ENCODE peak calls at places on chromosomes 6 and 20, in four cellular contexts. One of them, this sample, is unnamed.
A peak's percentile ranks its signal among the peaks of the same experiment; 100 is the strongest.

GRCh38 chr6:48278261-48278660 is 167.3 kb upstream of the PTCHD4 start:
- DNase-seq in right cardiac atrium: no peak
- DNase-seq in occipital lobe: no peak
- DNase-seq in fibroblast of mammary gland: no peak
- DNase-seq in this sample: no peak

GRCh38 chr20:32574296-32575226 is 10.6 kb downstream of the NOL4L start:
- DNase-seq in right cardiac atrium: peak; percentile 64
- DNase-seq in fibroblast of mammary gland: peak; percentile 82
- DNase-seq in occipital lobe: peak; percentile 15
- DNase-seq in this sample: peak; percentile 54

GRCh38 chr20:10338781-10339180 is 95.2 kb downstream of the MKKS start:
- DNase-seq in fibroblast of mammary gland: peak; percentile 60
- DNase-seq in right cardiac atrium: no peak
- DNase-seq in occipital lobe: no peak
- DNase-seq in this sample: no peak

GRCh38 chr6:89087881-89088280 is 7.3 kb downstream of the PNRC1 start:
- DNase-seq in fibroblast of mammary gland: no peak
- DNase-seq in occipital lobe: no peak
- DNase-seq in right cardiac atrium: no peak
- DNase-seq in this sample: no peak

GRCh38 chr6:105432797-105433196 is 29.9 kb upstream of the PREP start:
- DNase-seq in occipital lobe: no peak
- DNase-seq in right cardiac atrium: no peak
- DNase-seq in fibroblast of mammary gland: peak; percentile 76
- DNase-seq in this sample: peak; percentile 93

GRCh38 chr6:25612666-25613065 is 39.3 kb upstream of the SCGN start:
- DNase-seq in fibroblast of mammary gland: no peak
- DNase-seq in occipital lobe: no peak
- DNase-seq in right cardiac atrium: no peak
- DNase-seq in this sample: peak; percentile 19

GRCh38 chr20:48725589-48725991 is 102.2 kb downstream of the PREX1 start:
- DNase-seq in occipital lobe: no peak
- DNase-seq in fibroblast of mammary gland: peak; percentile 42
- DNase-seq in right cardiac atrium: no peak
- DNase-seq in this sample: peak; percentile 65

GRCh38 chr6:30915591-30915946 is 1.5 kb downstream of the VARS2 start:
- DNase-seq in right cardiac atrium: peak; percentile 63
- DNase-seq in occipital lobe: no peak
- DNase-seq in fibroblast of mammary gland: peak; percentile 79
- DNase-seq in this sample: peak; percentile 66

GRCh38 chr6:168742146-168742782 is 301.3 kb downstream of the SMOC2 start:
- DNase-seq in occipital lobe: no peak
- DNase-seq in right cardiac atrium: peak; percentile 48
- DNase-seq in fibroblast of mammary gland: no peak
- DNase-seq in this sample: no peak

GRCh38 chr20:24985802-24986201 is 6.7 kb downstream of the APMAP start:
- DNase-seq in fibroblast of mammary gland: no peak
- DNase-seq in right cardiac atrium: no peak
- DNase-seq in occipital lobe: no peak
- DNase-seq in this sample: no peak

GRCh38 chr6:122736166-122736565 is 43.4 kb upstream of the FABP7 start:
- DNase-seq in right cardiac atrium: no peak
- DNase-seq in occipital lobe: no peak
- DNase-seq in fibroblast of mammary gland: no peak
- DNase-seq in this sample: peak; percentile 37

GRCh38 chr6:31332637-31333602 is 24.1 kb downstream of the HLA-B start:
- DNase-seq in occipital lobe: no peak
- DNase-seq in right cardiac atrium: no peak
- DNase-seq in fibroblast of mammary gland: no peak
- DNase-seq in this sample: peak; percentile 41

GRCh38 chr6:105482227-105482839 is 79.5 kb upstream of the PREP start:
- DNase-seq in fibroblast of mammary gland: peak; percentile 68
- DNase-seq in right cardiac atrium: peak; percentile 88
- DNase-seq in occipital lobe: no peak
- DNase-seq in this sample: peak; percentile 81

GRCh38 chr6:7315684-7316366 is 2.8 kb upstream of the SSR1 start:
- DNase-seq in occipital lobe: no peak
- DNase-seq in fibroblast of mammary gland: no peak
- DNase-seq in right cardiac atrium: no peak
- DNase-seq in this sample: no peak

GRCh38 chr20:32160341-32160740 is 47.2 kb downstream of the PLAGL2 start:
- DNase-seq in right cardiac atrium: no peak
- DNase-seq in fibroblast of mammary gland: no peak
- DNase-seq in occipital lobe: no peak
- DNase-seq in this sample: no peak

GRCh38 chr20:38171301-38172010 is 6.4 kb upstream of the TGM2 start:
- DNase-seq in fibroblast of mammary gland: no peak
- DNase-seq in occipital lobe: no peak
- DNase-seq in right cardiac atrium: peak; percentile 67
- DNase-seq in this sample: no peak

GRCh38 chr20:50518270-50518721 is 8.1 kb downstream of the PTPN1 start:
- DNase-seq in right cardiac atrium: no peak
- DNase-seq in fibroblast of mammary gland: peak; percentile 61
- DNase-seq in occipital lobe: no peak
- DNase-seq in this sample: peak; percentile 71

GRCh38 chr6:105608711-105609374 is 206.0 kb upstream of the PREP start:
- DNase-seq in right cardiac atrium: no peak
- DNase-seq in fibroblast of mammary gland: peak; percentile 86
- DNase-seq in occipital lobe: no peak
- DNase-seq in this sample: peak; percentile 92

GRCh38 chr6:92114797-92115196 is 1304.6 kb downstream of the EPHA7 start:
- DNase-seq in fibroblast of mammary gland: no peak
- DNase-seq in occipital lobe: peak; percentile 0
- DNase-seq in right cardiac atrium: peak; percentile 69
- DNase-seq in this sample: peak; percentile 2

GRCh38 chr20:8518878-8519277 is 386.8 kb downstream of the PLCB1 start:
- DNase-seq in right cardiac atrium: no peak
- DNase-seq in occipital lobe: no peak
- DNase-seq in fibroblast of mammary gland: no peak
- DNase-seq in this sample: no peak

GRCh38 chr6:34680802-34681515 is 15.6 kb downstream of the ILRUN start:
- DNase-seq in fibroblast of mammary gland: peak; percentile 76
- DNase-seq in occipital lobe: no peak
- DNase-seq in right cardiac atrium: no peak
- DNase-seq in this sample: peak; percentile 60

GRCh38 chr6:168377856-168378832 is 58.6 kb upstream of the DACT2 start:
- DNase-seq in right cardiac atrium: no peak
- DNase-seq in fibroblast of mammary gland: no peak
- DNase-seq in occipital lobe: no peak
- DNase-seq in this sample: no peak

GRCh38 chr6:79833264-79833663 is 114.1 kb downstream of the ELOVL4 start:
- DNase-seq in occipital lobe: no peak
- DNase-seq in right cardiac atrium: no peak
- DNase-seq in fibroblast of mammary gland: peak; percentile 7
- DNase-seq in this sample: no peak

GRCh38 chr6:36929607-36930006 is 24.9 kb upstream of the PI16 start:
- DNase-seq in occipital lobe: no peak
- DNase-seq in right cardiac atrium: no peak
- DNase-seq in fibroblast of mammary gland: peak; percentile 88
- DNase-seq in this sample: peak; percentile 48

GRCh38 chr6:38773338-38773737 is 58.2 kb downstream of the DNAH8 start:
- DNase-seq in occipital lobe: no peak
- DNase-seq in right cardiac atrium: no peak
- DNase-seq in fibroblast of mammary gland: peak; percentile 7
- DNase-seq in this sample: peak; percentile 4

This sample was measured in LHCN-M2.